ENCODE peak calls at places on chromosomes 16 and 17, in ten cellular contexts. E is psoas muscle; D is CD4-positive, alpha-beta T cell; F is A549; C is tibial nerve; L is fibroblast of lung; P is ovary; R is GM12878; J is breast epithelium; A is dorsolateral prefrontal cortex. N is an unnamed sample.

GRCh38 chr17:45813051-45813731 is 29.1 kb downstream of the CRHR1 start:
- DNase-seq in E (no peak), D (no peak), F (no peak), C (no peak), L (no peak), P (no peak), R (no peak), J (no peak), A (peak; percentile 77), N (no peak)

GRCh38 chr16:88560722-88561484 is 9.3 kb upstream of the ZC3H18 start:
- DNase-seq in E (no peak), D (no peak), F (no peak), C (no peak), L (peak; percentile 31), P (no peak), R (no peak), J (no peak), A (no peak), N (peak; percentile 16)

GRCh38 chr16:8469102-8469778 is 121.1 kb downstream of the TMEM114 start:
- DNase-seq in E (no peak), D (no peak), F (no peak), C (no peak), L (no peak), P (no peak), R (no peak), J (no peak), A (no peak), N (no peak)

GRCh38 chr17:52181842-52182241 is 23.3 kb upstream of the CA10 start:
- DNase-seq in E (no peak), D (no peak), F (no peak), C (no peak), L (no peak), P (no peak), R (no peak), J (no peak), A (no peak), N (no peak)

GRCh38 chr17:3535253-3535995 is 22.2 kb downstream of the TRPV3 start:
- DNase-seq in E (peak; percentile 87), D (peak; percentile 15), F (peak; percentile 89), C (peak; percentile 54), L (peak; percentile 81), P (peak; percentile 81), R (no peak), J (no peak), A (peak; percentile 82), N (no peak)

GRCh38 chr17:33667052-33667509 is 374.0 kb upstream of the ASIC2 start:
- DNase-seq in E (no peak), D (no peak), F (peak; percentile 5), C (no peak), L (no peak), P (no peak), R (peak; percentile 48), J (no peak), A (no peak), N (peak; percentile 9)

GRCh38 chr17:4903051-4903818 is at the start of gene CHRNE:
- DNase-seq in E (peak; percentile 63), D (peak; percentile 69), F (peak; percentile 89), C (peak; percentile 96), L (peak; percentile 79), P (peak; percentile 82), R (peak; percentile 37), J (peak; percentile 87), A (peak; percentile 81), N (peak; percentile 50)

GRCh38 chr16:56637814-56638750 is at the start of gene MT1A:
- DNase-seq in E (peak; percentile 87), D (no peak), F (peak; percentile 40), C (peak; percentile 61), L (peak; percentile 58), P (no peak), R (no peak), J (peak; percentile 40), A (peak; percentile 53), N (no peak)

GRCh38 chr16:3444032-3444388 is 530 bp downstream of the NAA60 start:
- DNase-seq in E (no peak), D (no peak), F (peak; percentile 64), C (no peak), L (peak; percentile 73), P (no peak), R (no peak), J (no peak), A (no peak), N (peak; percentile 68)

GRCh38 chr17:63910096-63910495 is 962 bp downstream of the CSHL1 start:
- DNase-seq in E (no peak), D (no peak), F (no peak), C (no peak), L (no peak), P (no peak), R (no peak), J (no peak), A (no peak), N (no peak)

GRCh38 chr17:30520882-30521281 is 43.7 kb downstream of the GOSR1 start:
- DNase-seq in E (no peak), D (no peak), F (no peak), C (no peak), L (no peak), P (no peak), R (no peak), J (no peak), A (no peak), N (no peak)

GRCh38 chr17:45224671-45225050 is 3.0 kb downstream of the FMNL1 start:
- DNase-seq in E (peak; percentile 49), D (no peak), F (no peak), C (no peak), L (no peak), P (no peak), R (no peak), J (no peak), A (no peak), N (no peak)

GRCh38 chr16:53999841-54000240 is 286.7 kb downstream of the IRX3 start:
- DNase-seq in E (no peak), D (no peak), F (no peak), C (no peak), L (peak; percentile 46), P (no peak), R (no peak), J (no peak), A (no peak), N (no peak)

GRCh38 chr16:80507538-80507937 is 33.3 kb upstream of the DYNLRB2 start:
- DNase-seq in E (peak; percentile 61), D (no peak), F (no peak), C (no peak), L (no peak), P (no peak), R (no peak), J (no peak), A (no peak), N (no peak)

GRCh38 chr17:8253801-8254200 is 4.7 kb downstream of the PFAS start:
- DNase-seq in E (no peak), D (no peak), F (peak; percentile 62), C (no peak), L (no peak), P (no peak), R (no peak), J (no peak), A (no peak), N (no peak)
- TF ChIP-seq CTCF in E (peak; percentile 22), D (no peak), F (peak; percentile 48), C (no peak), L (no peak), P (no peak), R (peak; percentile 2), J (no peak), A (no peak), N (no peak)

GRCh38 chr16:85913688-85914422 is 14.9 kb downstream of the IRF8 start:
- DNase-seq in E (no peak), D (no peak), F (no peak), C (no peak), L (no peak), P (no peak), R (no peak), J (no peak), A (no peak), N (no peak)
- H3K27ac ChIP-seq in E (no peak overlapping the region), D (no peak overlapping the region), F (no peak overlapping the region), C (no peak overlapping the region), L (no peak overlapping the region), P (no peak overlapping the region), R (peak overlapping the region; percentile 22), J (no peak overlapping the region), A (no peak overlapping the region), N (no peak overlapping the region)

GRCh38 chr16:87017388-87018012 is 299.7 kb downstream of the C16orf95 start:
- DNase-seq in E (no peak), D (no peak), F (peak; percentile 84), C (no peak), L (peak; percentile 85), P (no peak), R (no peak), J (no peak), A (no peak), N (peak; percentile 89)

GRCh38 chr16:87016056-87016455 is 301.1 kb downstream of the C16orf95 start:
- DNase-seq in E (no peak), D (no peak), F (no peak), C (no peak), L (no peak), P (no peak), R (no peak), J (no peak), A (no peak), N (no peak)

GRCh38 chr16:87012954-87013938 is 303.9 kb downstream of the C16orf95 start:
- DNase-seq in E (no peak), D (no peak), F (no peak), C (no peak), L (no peak), P (no peak), R (no peak), J (no peak), A (no peak), N (no peak)

GRCh38 chr16:87016636-87017035 is 300.6 kb downstream of the C16orf95 start:
- DNase-seq in E (no peak), D (no peak), F (no peak), C (no peak), L (no peak), P (no peak), R (no peak), J (no peak), A (no peak), N (no peak)

DNA sequence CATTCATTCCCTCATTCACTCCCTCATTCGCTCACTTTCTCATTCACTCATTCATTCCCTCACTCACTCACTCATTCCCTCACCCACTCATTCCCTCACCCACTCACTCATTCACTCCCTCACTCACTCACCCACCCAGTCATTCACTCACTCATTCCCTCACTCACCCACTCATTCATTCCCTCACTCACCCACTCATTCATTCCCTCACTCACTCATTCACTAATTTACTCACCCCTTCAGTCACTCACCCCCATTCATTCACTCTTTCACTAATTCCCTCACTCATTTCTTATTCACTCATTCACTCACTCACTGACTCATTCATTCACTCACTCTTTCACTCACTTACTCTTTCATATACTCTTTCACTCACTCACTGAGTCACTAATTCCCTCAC is 303.1 kb downstream of the C16orf95 start:
- DNase-seq in E (no peak), D (no peak), F (no peak), C (no peak), L (no peak), P (no peak), R (no peak), J (no peak), A (no peak), N (no peak)
- TF ChIP-seq CTCF in E (no peak), D (no peak), F (no peak), C (no peak), L (no peak), P (no peak), R (no peak), J (no peak), A (no peak), N (no peak)

DNA sequence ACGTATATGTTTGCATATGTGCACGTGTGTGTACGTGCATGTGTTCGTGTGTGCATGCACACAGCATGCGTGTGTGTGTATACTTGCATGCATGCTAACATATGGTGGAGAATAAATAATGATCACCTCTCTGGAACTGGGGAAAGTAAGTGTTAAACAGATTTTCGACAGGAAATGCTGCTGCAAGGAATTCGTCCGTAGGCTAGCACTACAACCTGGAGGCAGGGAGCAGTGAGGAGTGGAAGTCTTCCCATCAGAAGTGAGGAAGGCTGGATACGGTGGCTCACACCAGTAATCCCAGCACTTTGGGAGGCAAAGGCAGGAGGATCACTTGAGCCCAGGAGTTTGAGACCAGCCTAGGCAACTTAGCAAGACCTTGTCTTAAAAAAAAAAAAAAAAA is 4.8 kb upstream of the CSNK1D start:
- DNase-seq in E (peak; percentile 12), D (no peak), F (no peak), C (no peak), L (no peak), P (no peak), R (no peak), J (no peak), A (no peak), N (no peak)
- H3K27ac ChIP-seq in E (no peak overlapping the region), D (no peak overlapping the region), F (no peak overlapping the region), C (no peak overlapping the region), L (no peak overlapping the region), P (no peak overlapping the region), R (no peak overlapping the region), J (no peak overlapping the region), A (peak overlapping the region; percentile 90), N (peak overlapping the region; percentile 94)